ENCODE peak calls at places on chromosomes 5 and 9, in six cellular contexts. W is astrocyte; M is tibial nerve; T is IMR-90; I is adrenal gland; A is CD8-positive, alpha-beta T cell. U is an unnamed sample.
A peak's percentile ranks its signal among the peaks of the same experiment; 100 is the strongest.

GRCh38 chr9:135332516-135332915 is 147.1 kb upstream of the PPP1R26 start:
- DNase-seq in T (no peak), W (no peak), A (no peak), I (no peak), M (no peak), U (no peak)

GRCh38 chr5:145917288-145917687 is 19.1 kb upstream of the SH3RF2 start:
- DNase-seq in A (no peak), W (no peak), M (no peak), T (peak; percentile 27), I (no peak), U (no peak)

GRCh38 chr5:117788596-117788995 is 1199.8 kb downstream of the DTWD2 start:
- DNase-seq in I (no peak), A (no peak), T (peak; percentile 31), M (no peak), W (no peak), U (no peak)

GRCh38 chr5:144549580-144549979 is 378.9 kb downstream of the KCTD16 start:
- DNase-seq in M (peak; percentile 23), T (peak; percentile 69), A (no peak), I (no peak), W (peak; percentile 55), U (no peak)

GRCh38 chr5:67095346-67095871 is 101.2 kb downstream of the CD180 start:
- DNase-seq in M (peak; percentile 54), I (peak; percentile 66), A (no peak), T (peak; percentile 33), W (peak; percentile 23), U (peak; percentile 25)

GRCh38 chr9:37030591-37030939 is 3.5 kb downstream of the PAX5 start:
- DNase-seq in W (no peak), M (no peak), T (no peak), I (no peak), A (no peak), U (no peak)

GRCh38 chr9:78383130-78383529 is 86.2 kb downstream of the PSAT1 start:
- DNase-seq in A (no peak), T (peak; percentile 45), W (peak; percentile 27), M (no peak), I (no peak), U (no peak)

GRCh38 chr5:40224421-40224820 is 455.3 kb upstream of the PTGER4 start:
- DNase-seq in W (peak; percentile 42), A (no peak), T (peak; percentile 75), M (no peak), I (no peak), U (no peak)

GRCh38 chr5:148574167-148574566 is 80.2 kb downstream of the HTR4 start:
- DNase-seq in A (no peak), W (no peak), I (no peak), M (no peak), T (no peak), U (no peak)

GRCh38 chr5:132017316-132017715 is 5.9 kb upstream of the ACSL6 start:
- DNase-seq in I (no peak), W (no peak), M (no peak), A (no peak), T (no peak), U (no peak)

GRCh38 chr5:134458676-134459403 is 47.2 kb upstream of the CDKN2AIPNL start:
- DNase-seq in T (no peak), I (no peak), M (no peak), A (no peak), W (no peak), U (no peak)

GRCh38 chr9:132312426-132312825 is 42.4 kb downstream of the SETX start:
- DNase-seq in T (no peak), M (no peak), A (no peak), I (no peak), W (no peak), U (no peak)

GRCh38 chr9:113674436-113674835 is 201.7 kb upstream of the ZNF618 start:
- DNase-seq in T (peak; percentile 80), I (no peak), A (no peak), W (peak; percentile 74), M (no peak), U (no peak)

GRCh38 chr5:113527746-113528145 is 14.3 kb downstream of the YTHDC2 start:
- DNase-seq in A (no peak), T (peak; percentile 29), W (no peak), I (no peak), M (no peak), U (no peak)

GRCh38 chr5:59361454-59361853 is 532.1 kb downstream of the PDE4D start:
- DNase-seq in W (no peak), M (no peak), I (no peak), A (no peak), T (no peak), U (no peak)

GRCh38 chr9:76704601-76705204 is 59.5 kb upstream of the PCA3 start:
- DNase-seq in I (peak; percentile 37), M (no peak), T (peak; percentile 93), W (peak; percentile 88), A (peak; percentile 7), U (no peak)

GRCh38 chr9:77588319-77588937 is 59.7 kb downstream of the GNA14 start:
- DNase-seq in W (peak; percentile 90), I (no peak), M (no peak), A (no peak), T (peak; percentile 89), U (no peak)

GRCh38 chr5:55626805-55627204 is 85.3 kb downstream of the SLC38A9 start:
- DNase-seq in W (no peak), T (peak; percentile 30), A (no peak), M (no peak), I (no peak), U (no peak)

GRCh38 chr9:129225815-129226214 is 47.8 kb upstream of the IER5L start:
- DNase-seq in W (peak; percentile 91), A (peak; percentile 58), T (peak; percentile 73), I (peak; percentile 52), M (peak; percentile 42), U (no peak)

GRCh38 chr9:4718911-4719310 is 22.1 kb downstream of the AK3 start:
- DNase-seq in W (no peak), T (no peak), A (no peak), I (no peak), M (no peak), U (no peak)

GRCh38 chr5:88829053-88829452 is 53.9 kb downstream of the MEF2C start:
- DNase-seq in T (no peak), A (no peak), I (peak; percentile 28), W (no peak), M (no peak), U (no peak)
- TF ChIP-seq CTCF in T (no peak), A (no peak), I (peak; percentile 13), W (peak; percentile 36), M (no peak), U (peak; percentile 17)

GRCh38 chr5:141236516-141237313 is 8.5 kb upstream of the PCDHB15 start:
- DNase-seq in W (no peak), T (no peak), I (no peak), A (no peak), M (no peak), U (no peak)

GRCh38 chr5:141234109-141234508 is 11.0 kb downstream of the PCDHB14 start:
- DNase-seq in M (no peak), W (no peak), A (no peak), I (no peak), T (peak; percentile 3), U (no peak)
- H3K4me3 ChIP-seq in M (no peak overlapping the region), W (no peak overlapping the region), A (no peak overlapping the region), I (no peak overlapping the region), T (peak overlapping the region; percentile 53), U (no peak overlapping the region)

GRCh38 chr9:16868706-16869105 is 1.8 kb downstream of the BNC2 start:
- DNase-seq in I (no peak), W (no peak), M (no peak), T (peak; percentile 28), A (no peak), U (no peak)
- H3K27ac ChIP-seq in I (no peak overlapping the region), W (peak overlapping the region; percentile 1), M (no peak overlapping the region), T (peak overlapping the region; percentile 70), A (no peak overlapping the region), U (no peak overlapping the region)

DNA sequence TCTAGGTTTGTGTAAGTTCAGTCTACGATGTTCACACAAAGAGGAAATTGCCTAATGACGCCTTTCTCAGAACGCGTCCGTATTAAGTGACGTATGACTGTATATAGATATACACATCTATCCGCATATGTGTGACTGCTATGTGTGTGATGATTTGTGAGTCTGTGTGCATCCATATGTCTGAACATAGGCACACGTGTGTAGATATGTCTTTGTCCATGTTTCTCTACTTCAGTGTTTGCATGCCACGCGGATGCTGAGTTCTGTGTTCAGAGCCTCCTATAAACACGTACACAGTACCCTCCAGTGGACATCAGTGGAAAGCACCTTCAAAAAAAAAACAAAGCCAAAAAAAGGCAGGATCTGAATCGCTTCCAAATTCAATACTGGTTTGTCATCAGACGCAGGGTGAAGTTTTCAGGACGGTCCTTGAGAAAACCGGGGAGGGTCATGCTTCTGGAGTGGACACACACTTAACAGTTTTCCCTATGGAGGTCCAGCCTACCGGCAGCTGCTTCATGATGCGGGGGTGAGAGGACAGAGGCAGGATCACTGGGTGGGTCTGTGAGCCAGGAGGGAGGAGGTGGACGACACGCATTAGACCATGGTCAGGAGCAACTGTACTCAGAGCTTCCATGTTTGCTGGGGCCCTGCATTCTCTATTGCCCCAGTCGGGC is 29.5 kb upstream of the ALDH1B1 start:
- DNase-seq in T (peak; percentile 85), A (peak; percentile 10), M (no peak), I (peak; percentile 66), W (peak; percentile 70), U (peak; percentile 52)
- TF ChIP-seq CTCF in T (peak; percentile 80), A (no peak), M (peak; percentile 48), I (peak; percentile 53), W (peak; percentile 82), U (peak; percentile 71)

GRCh38 chr5:85647349-85648127 is 970.2 kb upstream of the COX7C start:
- DNase-seq in W (no peak), I (no peak), A (no peak), T (no peak), M (no peak), U (no peak)
- H3K4me3 ChIP-seq in W (no peak overlapping the region), I (no peak overlapping the region), A (no peak overlapping the region), T (no peak overlapping the region), M (no peak overlapping the region), U (no peak overlapping the region)

DNA sequence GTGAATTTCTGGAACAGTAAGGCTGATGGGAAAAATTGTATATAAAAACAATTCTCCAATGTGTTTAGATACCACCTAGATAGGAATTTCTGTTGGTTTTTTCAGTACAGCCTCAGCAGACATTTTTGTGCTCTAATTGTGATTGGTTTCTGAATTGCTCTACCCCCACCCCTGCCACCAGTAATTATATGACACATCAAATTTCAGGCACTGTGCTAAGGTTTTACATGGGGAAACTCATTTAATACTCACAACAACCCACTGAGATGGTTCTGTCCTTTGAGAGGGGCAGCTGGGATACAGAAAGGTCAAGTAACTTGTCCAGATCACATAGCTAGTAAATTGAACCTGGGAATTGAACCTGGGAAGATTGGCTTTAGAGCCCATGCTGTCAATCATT is 288.0 kb downstream of the ARHGEF28 start:
- DNase-seq in T (no peak), W (no peak), A (no peak), M (no peak), I (no peak), U (no peak)
- H3K27ac ChIP-seq in T (no peak overlapping the region), W (no peak overlapping the region), A (no peak overlapping the region), M (no peak overlapping the region), I (no peak overlapping the region), U (no peak overlapping the region)

DNA sequence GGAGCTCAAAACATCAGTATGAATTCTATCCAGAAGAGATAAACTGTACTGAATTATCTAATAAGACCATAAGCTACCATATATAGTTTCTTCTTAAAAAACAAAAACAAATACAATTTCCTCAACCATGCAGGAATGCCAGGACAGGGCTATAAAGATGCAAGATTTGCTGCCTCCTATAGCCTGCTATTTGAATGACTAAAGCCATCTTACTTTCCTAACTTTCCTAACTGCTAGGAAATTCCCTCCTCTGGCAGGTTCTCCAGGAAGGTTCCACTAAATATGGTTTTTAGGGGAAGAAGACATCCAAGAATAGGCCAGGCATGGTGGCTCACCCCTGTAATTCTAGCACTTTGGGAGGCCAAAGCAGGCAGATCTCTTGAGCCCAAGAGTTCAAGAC is 15.1 kb downstream of the KIF27 start:
- DNase-seq in M (no peak), W (no peak), T (no peak), A (no peak), I (no peak), U (no peak)
- TF ChIP-seq CTCF in M (no peak), W (no peak), T (peak; percentile 19), A (no peak), I (no peak), U (no peak)

U was measured in dorsolateral prefrontal cortex.